ENCODE peak calls at places on chromosomes 7 and 10, in nine cellular contexts. One of them, this sample, is unnamed.

GRCh38 chr10:30505543-30506298 is 71.7 kb downstream of the MAP3K8 start:
- DNase-seq in AG04450: no peak
- DNase-seq in cardiac muscle cell: no peak
- DNase-seq in sigmoid colon: no peak
- DNase-seq in heart right ventricle: no peak
- DNase-seq in suprapubic skin: no peak
- DNase-seq in neural progenitor cell: no peak
- DNase-seq in psoas muscle: no peak
- DNase-seq in uterus: no peak
- DNase-seq in this sample: no peak

GRCh38 chr10:132329565-132330485 is 2.2 kb upstream of the LRRC27 start:
- DNase-seq in psoas muscle: no peak
- DNase-seq in sigmoid colon: peak
- DNase-seq in suprapubic skin: no peak
- DNase-seq in uterus: no peak
- DNase-seq in AG04450: no peak
- DNase-seq in cardiac muscle cell: no peak
- DNase-seq in heart right ventricle: no peak
- DNase-seq in neural progenitor cell: no peak
- DNase-seq in this sample: no peak

GRCh38 chr7:155188357-155188756 is 109.3 kb upstream of the INSIG1 start:
- DNase-seq in heart right ventricle: no peak
- DNase-seq in AG04450: no peak
- DNase-seq in psoas muscle: no peak
- DNase-seq in sigmoid colon: no peak
- DNase-seq in neural progenitor cell: no peak
- DNase-seq in suprapubic skin: no peak
- DNase-seq in cardiac muscle cell: no peak
- DNase-seq in uterus: no peak
- DNase-seq in this sample: no peak

GRCh38 chr10:94065344-94065743 is 71.6 kb downstream of the PLCE1 start:
- DNase-seq in cardiac muscle cell: no peak
- DNase-seq in sigmoid colon: no peak
- DNase-seq in uterus: no peak
- DNase-seq in neural progenitor cell: no peak
- DNase-seq in AG04450: no peak
- DNase-seq in heart right ventricle: no peak
- DNase-seq in suprapubic skin: no peak
- DNase-seq in psoas muscle: no peak
- DNase-seq in this sample: no peak

GRCh38 chr7:28181921-28182517 is 1.4 kb upstream of the JAZF1 start:
- DNase-seq in uterus: peak
- DNase-seq in neural progenitor cell: no peak
- DNase-seq in cardiac muscle cell: no peak
- DNase-seq in heart right ventricle: no peak
- DNase-seq in psoas muscle: no peak
- DNase-seq in sigmoid colon: no peak
- DNase-seq in suprapubic skin: no peak
- DNase-seq in AG04450: no peak
- DNase-seq in this sample: no peak

GRCh38 chr7:36962367-36962766 is 238.1 kb upstream of the AOAH start:
- DNase-seq in psoas muscle: no peak
- DNase-seq in uterus: no peak
- DNase-seq in neural progenitor cell: no peak
- DNase-seq in suprapubic skin: no peak
- DNase-seq in AG04450: no peak
- DNase-seq in cardiac muscle cell: no peak
- DNase-seq in sigmoid colon: no peak
- DNase-seq in heart right ventricle: no peak
- DNase-seq in this sample: no peak

GRCh38 chr7:11437987-11438386 is 394.0 kb downstream of the THSD7A start:
- DNase-seq in cardiac muscle cell: no peak
- DNase-seq in psoas muscle: no peak
- DNase-seq in heart right ventricle: no peak
- DNase-seq in suprapubic skin: no peak
- DNase-seq in AG04450: peak
- DNase-seq in neural progenitor cell: no peak
- DNase-seq in sigmoid colon: no peak
- DNase-seq in uterus: no peak
- DNase-seq in this sample: no peak

GRCh38 chr7:17690030-17690429 is 250.3 kb downstream of the SNX13 start:
- DNase-seq in psoas muscle: no peak
- DNase-seq in uterus: no peak
- DNase-seq in AG04450: peak
- DNase-seq in sigmoid colon: no peak
- DNase-seq in neural progenitor cell: no peak
- DNase-seq in heart right ventricle: no peak
- DNase-seq in cardiac muscle cell: no peak
- DNase-seq in suprapubic skin: no peak
- DNase-seq in this sample: no peak

GRCh38 chr7:128190051-128190640 is 50.9 kb upstream of the LEP start:
- DNase-seq in neural progenitor cell: no peak
- DNase-seq in uterus: no peak
- DNase-seq in sigmoid colon: peak
- DNase-seq in suprapubic skin: peak
- DNase-seq in heart right ventricle: no peak
- DNase-seq in AG04450: no peak
- DNase-seq in cardiac muscle cell: peak
- DNase-seq in psoas muscle: no peak
- DNase-seq in this sample: peak

GRCh38 chr7:19377611-19378339 is 232.6 kb upstream of the FERD3L start:
- DNase-seq in AG04450: peak
- DNase-seq in suprapubic skin: no peak
- DNase-seq in uterus: no peak
- DNase-seq in heart right ventricle: no peak
- DNase-seq in sigmoid colon: no peak
- DNase-seq in neural progenitor cell: no peak
- DNase-seq in cardiac muscle cell: no peak
- DNase-seq in psoas muscle: no peak
- DNase-seq in this sample: no peak

GRCh38 chr7:92699560-92699959 is 109.4 kb upstream of the FAM133B start:
- DNase-seq in suprapubic skin: no peak
- DNase-seq in psoas muscle: no peak
- DNase-seq in neural progenitor cell: no peak
- DNase-seq in AG04450: no peak
- DNase-seq in heart right ventricle: no peak
- DNase-seq in sigmoid colon: no peak
- DNase-seq in uterus: no peak
- DNase-seq in cardiac muscle cell: no peak
- DNase-seq in this sample: no peak

GRCh38 chr7:150451833-150452431 is 1.5 kb downstream of the GIMAP8 start:
- DNase-seq in suprapubic skin: no peak
- DNase-seq in heart right ventricle: peak
- DNase-seq in neural progenitor cell: no peak
- DNase-seq in AG04450: no peak
- DNase-seq in cardiac muscle cell: no peak
- DNase-seq in uterus: no peak
- DNase-seq in psoas muscle: no peak
- DNase-seq in sigmoid colon: no peak
- DNase-seq in this sample: no peak

GRCh38 chr10:80068270-80068669 is 10.2 kb upstream of the TMEM254 start:
- DNase-seq in sigmoid colon: no peak
- DNase-seq in suprapubic skin: no peak
- DNase-seq in psoas muscle: no peak
- DNase-seq in neural progenitor cell: peak
- DNase-seq in AG04450: no peak
- DNase-seq in heart right ventricle: no peak
- DNase-seq in cardiac muscle cell: no peak
- DNase-seq in uterus: no peak
- DNase-seq in this sample: no peak

DNA sequence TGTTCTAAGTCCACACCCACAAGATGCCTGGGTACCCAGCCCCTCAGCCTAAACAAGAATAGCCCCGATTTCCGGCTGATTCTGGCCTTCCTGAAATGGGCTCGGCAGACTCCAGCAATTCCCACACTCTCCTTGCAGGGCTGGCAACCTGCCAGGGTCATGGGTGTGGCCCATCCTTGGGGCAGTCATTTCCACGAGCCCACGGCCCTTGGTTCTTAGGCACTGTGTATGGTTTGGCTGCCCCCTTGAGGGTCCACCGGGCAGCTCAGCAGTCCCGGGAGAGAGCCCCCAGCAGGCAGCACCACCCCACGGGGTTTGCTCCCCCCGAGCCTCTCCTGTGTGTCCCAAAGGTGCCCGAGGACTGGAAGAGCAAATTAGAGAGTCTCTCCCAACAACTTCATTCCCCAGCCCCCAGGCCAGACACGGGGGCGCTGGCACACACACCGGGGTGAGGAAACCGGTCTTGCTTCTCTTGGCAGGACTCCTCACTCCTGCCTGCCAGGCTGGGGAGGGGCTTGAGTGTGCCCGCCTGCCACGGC is 142.2 kb downstream of the EMX2 start:
- DNase-seq in psoas muscle: peak
- DNase-seq in heart right ventricle: peak
- DNase-seq in sigmoid colon: no peak
- DNase-seq in neural progenitor cell: peak
- DNase-seq in cardiac muscle cell: no peak
- DNase-seq in uterus: peak
- DNase-seq in suprapubic skin: no peak
- DNase-seq in AG04450: no peak
- DNase-seq in this sample: no peak
- TF ChIP-seq CTCF in psoas muscle: no peak
- TF ChIP-seq CTCF in heart right ventricle: no peak
- TF ChIP-seq CTCF in sigmoid colon: no peak
- TF ChIP-seq CTCF in neural progenitor cell: peak
- TF ChIP-seq CTCF in cardiac muscle cell: no peak
- TF ChIP-seq CTCF in uterus: peak
- TF ChIP-seq CTCF in suprapubic skin: no peak
- TF ChIP-seq CTCF in AG04450: no peak
- TF ChIP-seq CTCF in this sample: no peak

GRCh38 chr7:141619745-141620144 is 68.5 kb downstream of the AGK start:
- DNase-seq in cardiac muscle cell: no peak
- DNase-seq in psoas muscle: no peak
- DNase-seq in suprapubic skin: no peak
- DNase-seq in uterus: no peak
- DNase-seq in AG04450: no peak
- DNase-seq in neural progenitor cell: no peak
- DNase-seq in heart right ventricle: no peak
- DNase-seq in sigmoid colon: no peak
- DNase-seq in this sample: no peak

DNA sequence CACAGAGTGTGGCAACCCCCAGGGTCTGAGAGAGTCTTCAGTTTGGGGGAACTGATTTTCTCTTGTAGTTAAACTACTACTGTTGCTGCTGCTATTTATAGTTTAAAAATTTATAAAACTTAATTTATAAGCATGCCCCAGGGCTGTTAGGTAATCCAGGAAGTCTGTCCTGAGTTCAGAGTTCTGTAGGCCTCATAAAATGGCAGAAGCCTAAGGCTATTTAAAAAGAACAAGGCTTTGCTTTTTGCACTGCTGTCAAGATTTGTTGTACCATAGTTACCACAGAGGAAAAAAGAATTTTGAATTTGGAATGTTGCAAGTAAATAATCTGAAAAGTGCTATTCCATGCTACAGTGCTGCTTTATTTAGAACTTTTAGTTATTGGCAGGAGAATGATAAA is 66.1 kb downstream of the AGK start:
- DNase-seq in suprapubic skin: no peak
- DNase-seq in uterus: no peak
- DNase-seq in sigmoid colon: no peak
- DNase-seq in cardiac muscle cell: no peak
- DNase-seq in neural progenitor cell: no peak
- DNase-seq in heart right ventricle: no peak
- DNase-seq in AG04450: no peak
- DNase-seq in psoas muscle: no peak
- DNase-seq in this sample: no peak
- H3K27ac ChIP-seq in suprapubic skin: no peak
- H3K27ac ChIP-seq in uterus: no peak
- H3K27ac ChIP-seq in sigmoid colon: no peak
- H3K27ac ChIP-seq in cardiac muscle cell: no peak
- H3K27ac ChIP-seq in neural progenitor cell: no peak
- H3K27ac ChIP-seq in heart right ventricle: no peak
- H3K27ac ChIP-seq in AG04450: no peak
- H3K27ac ChIP-seq in psoas muscle: no peak
- H3K27ac ChIP-seq in this sample: no peak

GRCh38 chr7:101164071-101164840 is 1.1 kb downstream of the VGF start:
- DNase-seq in sigmoid colon: no peak
- DNase-seq in neural progenitor cell: peak
- DNase-seq in AG04450: no peak
- DNase-seq in suprapubic skin: no peak
- DNase-seq in psoas muscle: no peak
- DNase-seq in uterus: no peak
- DNase-seq in cardiac muscle cell: peak
- DNase-seq in heart right ventricle: peak
- DNase-seq in this sample: no peak

GRCh38 chr7:101161692-101162461 is 3.5 kb downstream of the VGF start:
- DNase-seq in neural progenitor cell: peak
- DNase-seq in suprapubic skin: no peak
- DNase-seq in uterus: no peak
- DNase-seq in AG04450: no peak
- DNase-seq in psoas muscle: no peak
- DNase-seq in sigmoid colon: no peak
- DNase-seq in cardiac muscle cell: no peak
- DNase-seq in heart right ventricle: no peak
- DNase-seq in this sample: no peak

GRCh38 chr7:101160917-101161316 is 4.5 kb downstream of the VGF start:
- DNase-seq in sigmoid colon: no peak
- DNase-seq in psoas muscle: no peak
- DNase-seq in neural progenitor cell: no peak
- DNase-seq in cardiac muscle cell: no peak
- DNase-seq in suprapubic skin: no peak
- DNase-seq in AG04450: no peak
- DNase-seq in uterus: no peak
- DNase-seq in heart right ventricle: no peak
- DNase-seq in this sample: no peak

GRCh38 chr7:101163281-101164070 is 1.9 kb downstream of the VGF start:
- DNase-seq in sigmoid colon: no peak
- DNase-seq in heart right ventricle: no peak
- DNase-seq in cardiac muscle cell: no peak
- DNase-seq in uterus: no peak
- DNase-seq in psoas muscle: no peak
- DNase-seq in AG04450: no peak
- DNase-seq in neural progenitor cell: peak
- DNase-seq in suprapubic skin: no peak
- DNase-seq in this sample: no peak

GRCh38 chr7:101162551-101163280 is 2.7 kb downstream of the VGF start:
- DNase-seq in heart right ventricle: no peak
- DNase-seq in uterus: no peak
- DNase-seq in AG04450: no peak
- DNase-seq in neural progenitor cell: peak
- DNase-seq in psoas muscle: no peak
- DNase-seq in suprapubic skin: no peak
- DNase-seq in sigmoid colon: no peak
- DNase-seq in cardiac muscle cell: peak
- DNase-seq in this sample: no peak
- H3K4me3 ChIP-seq in heart right ventricle: peak
- H3K4me3 ChIP-seq in uterus: peak
- H3K4me3 ChIP-seq in AG04450: peak
- H3K4me3 ChIP-seq in neural progenitor cell: peak
- H3K4me3 ChIP-seq in psoas muscle: peak
- H3K4me3 ChIP-seq in suprapubic skin: peak
- H3K4me3 ChIP-seq in sigmoid colon: peak
- H3K4me3 ChIP-seq in cardiac muscle cell: peak
- H3K4me3 ChIP-seq in this sample: peak

DNA sequence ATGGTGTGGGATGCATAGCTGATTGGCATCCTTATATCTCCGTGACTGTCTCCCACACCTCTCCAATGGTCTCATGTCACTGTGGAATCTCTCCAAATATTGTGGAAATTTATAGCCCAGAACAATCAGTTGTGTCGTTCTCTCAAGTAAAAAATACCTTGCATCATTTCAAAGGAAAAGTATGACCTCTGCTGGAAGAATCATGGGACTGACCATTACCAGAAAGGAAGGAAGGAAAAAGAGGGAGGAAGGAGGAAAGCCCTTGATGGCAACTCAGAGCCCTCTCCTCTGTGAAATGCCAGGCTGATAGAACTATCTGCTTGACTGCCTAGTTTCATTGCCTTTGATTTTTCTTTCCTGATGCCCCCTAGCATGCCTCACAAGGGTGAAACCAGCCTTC is 76.3 kb downstream of the FOXI2 start:
- DNase-seq in cardiac muscle cell: no peak
- DNase-seq in neural progenitor cell: peak
- DNase-seq in psoas muscle: no peak
- DNase-seq in AG04450: no peak
- DNase-seq in suprapubic skin: no peak
- DNase-seq in sigmoid colon: no peak
- DNase-seq in heart right ventricle: no peak
- DNase-seq in uterus: no peak
- DNase-seq in this sample: no peak
- TF ChIP-seq CTCF in cardiac muscle cell: no peak
- TF ChIP-seq CTCF in neural progenitor cell: peak
- TF ChIP-seq CTCF in psoas muscle: no peak
- TF ChIP-seq CTCF in AG04450: no peak
- TF ChIP-seq CTCF in suprapubic skin: no peak
- TF ChIP-seq CTCF in sigmoid colon: peak
- TF ChIP-seq CTCF in heart right ventricle: no peak
- TF ChIP-seq CTCF in uterus: no peak
- TF ChIP-seq CTCF in this sample: peak

This sample was measured in dorsolateral prefrontal cortex.